ENCODE peak calls at places on chromosomes 6 and 20, in four cellular contexts. One of them, this sample, is unnamed.

GRCh38 chr6:142478117-142478516 is 176.3 kb downstream of the ADGRG6 start:
- DNase-seq in occipital lobe: no peak
- DNase-seq in left colon: no peak
- DNase-seq in substantia nigra: no peak
- DNase-seq in this sample: no peak

GRCh38 chr6:404685-405423 is 13.3 kb downstream of the IRF4 start:
- DNase-seq in occipital lobe: no peak
- DNase-seq in left colon: no peak
- DNase-seq in substantia nigra: no peak
- DNase-seq in this sample: no peak

GRCh38 chr6:6721606-6722005 is 133.1 kb downstream of the LY86 start:
- DNase-seq in occipital lobe: no peak
- DNase-seq in left colon: no peak
- DNase-seq in substantia nigra: no peak
- DNase-seq in this sample: no peak

GRCh38 chr20:34528921-34529297 is 12.7 kb downstream of the DYNLRB1 start:
- DNase-seq in occipital lobe: peak
- DNase-seq in left colon: peak
- DNase-seq in substantia nigra: peak
- DNase-seq in this sample: peak

GRCh38 chr20:17622851-17623508 is 53.1 kb downstream of the DSTN start:
- DNase-seq in occipital lobe: no peak
- DNase-seq in left colon: peak
- DNase-seq in substantia nigra: no peak
- DNase-seq in this sample: no peak

GRCh38 chr6:11653028-11653583 is 115.6 kb downstream of the TMEM170B start:
- DNase-seq in occipital lobe: no peak
- DNase-seq in left colon: no peak
- DNase-seq in substantia nigra: no peak
- DNase-seq in this sample: no peak

GRCh38 chr6:16649241-16649640 is 112.0 kb downstream of the ATXN1 start:
- DNase-seq in occipital lobe: no peak
- DNase-seq in left colon: no peak
- DNase-seq in substantia nigra: no peak
- DNase-seq in this sample: no peak

GRCh38 chr6:167840526-167841179 is 13.9 kb downstream of the AFDN start:
- DNase-seq in occipital lobe: no peak
- DNase-seq in left colon: no peak
- DNase-seq in substantia nigra: no peak
- DNase-seq in this sample: no peak

GRCh38 chr6:17808609-17809008 is 101.9 kb upstream of the NUP153 start:
- DNase-seq in occipital lobe: no peak
- DNase-seq in left colon: no peak
- DNase-seq in substantia nigra: no peak
- DNase-seq in this sample: no peak

GRCh38 chr20:50245561-50246366 is 55.1 kb downstream of the CEBPB start:
- DNase-seq in occipital lobe: no peak
- DNase-seq in left colon: no peak
- DNase-seq in substantia nigra: no peak
- DNase-seq in this sample: no peak

GRCh38 chr6:71324179-71324791 is 35.7 kb downstream of the OGFRL1 start:
- DNase-seq in occipital lobe: no peak
- DNase-seq in left colon: peak
- DNase-seq in substantia nigra: no peak
- DNase-seq in this sample: no peak

GRCh38 chr6:29137724-29138123 is 29.9 kb downstream of the OR2J3 start:
- DNase-seq in occipital lobe: no peak
- DNase-seq in left colon: no peak
- DNase-seq in substantia nigra: no peak
- DNase-seq in this sample: no peak

GRCh38 chr6:80332013-80332412 is 225.5 kb downstream of the BCKDHB start:
- DNase-seq in occipital lobe: no peak
- DNase-seq in left colon: no peak
- DNase-seq in substantia nigra: no peak
- DNase-seq in this sample: no peak

GRCh38 chr6:34200340-34200971 is 36.2 kb upstream of the HMGA1 start:
- DNase-seq in occipital lobe: no peak
- DNase-seq in left colon: no peak
- DNase-seq in substantia nigra: no peak
- DNase-seq in this sample: no peak

GRCh38 chr6:117483004-117483644 is 650 bp downstream of the DCBLD1 start:
- DNase-seq in occipital lobe: peak
- DNase-seq in left colon: peak
- DNase-seq in substantia nigra: no peak
- DNase-seq in this sample: peak

GRCh38 chr6:86203044-86203443 is 560.4 kb upstream of the SYNCRIP start:
- DNase-seq in occipital lobe: no peak
- DNase-seq in left colon: no peak
- DNase-seq in substantia nigra: no peak
- DNase-seq in this sample: no peak

GRCh38 chr6:8177721-8178120 is 75.4 kb upstream of the EEF1E1 start:
- DNase-seq in occipital lobe: no peak
- DNase-seq in left colon: no peak
- DNase-seq in substantia nigra: no peak
- DNase-seq in this sample: no peak

GRCh38 chr20:45933231-45934045 is 1.0 kb upstream of the PCIF1 start:
- DNase-seq in occipital lobe: peak
- DNase-seq in left colon: peak
- DNase-seq in substantia nigra: peak
- DNase-seq in this sample: peak